ENCODE peak calls at places on chromosomes 7 and 10, in seven cellular contexts. One of them, this sample, is unnamed.

GRCh38 chr10:61896854-61897661 is 4.4 kb upstream of the ARID5B start:
- DNase-seq in astrocyte of the spinal cord: peak; percentile 53
- DNase-seq in COLO829: peak; percentile 73
- DNase-seq in psoas muscle: peak; percentile 53
- DNase-seq in NCI-H2081: peak; percentile 16
- DNase-seq in GM03348: peak; percentile 83
- DNase-seq in CD14-positive monocyte: peak; percentile 63
- DNase-seq in this sample: peak; percentile 67

GRCh38 chr7:1144269-1144771 is 15.7 kb downstream of the ZFAND2A start:
- DNase-seq in COLO829: no peak
- DNase-seq in NCI-H2081: peak; percentile 15
- DNase-seq in astrocyte of the spinal cord: peak; percentile 19
- DNase-seq in CD14-positive monocyte: no peak
- DNase-seq in GM03348: no peak
- DNase-seq in psoas muscle: no peak
- DNase-seq in this sample: no peak

GRCh38 chr7:21365866-21366624 is 61.8 kb upstream of the SP4 start:
- DNase-seq in psoas muscle: no peak
- DNase-seq in astrocyte of the spinal cord: peak; percentile 30
- DNase-seq in COLO829: no peak
- DNase-seq in GM03348: no peak
- DNase-seq in NCI-H2081: peak; percentile 76
- DNase-seq in CD14-positive monocyte: no peak
- DNase-seq in this sample: peak; percentile 14

GRCh38 chr10:80146918-80147317 is 14.4 kb downstream of the PLAC9 start:
- DNase-seq in astrocyte of the spinal cord: no peak
- DNase-seq in psoas muscle: no peak
- DNase-seq in CD14-positive monocyte: no peak
- DNase-seq in COLO829: no peak
- DNase-seq in NCI-H2081: no peak
- DNase-seq in GM03348: no peak
- DNase-seq in this sample: no peak

GRCh38 chr10:84632866-84633265 is 304.5 kb downstream of the CCSER2 start:
- DNase-seq in astrocyte of the spinal cord: peak; percentile 2
- DNase-seq in CD14-positive monocyte: no peak
- DNase-seq in psoas muscle: no peak
- DNase-seq in GM03348: no peak
- DNase-seq in COLO829: no peak
- DNase-seq in NCI-H2081: no peak
- DNase-seq in this sample: no peak

GRCh38 chr7:5636914-5637313 is 144.5 kb downstream of the RNF216 start:
- DNase-seq in COLO829: peak; percentile 99
- DNase-seq in NCI-H2081: no peak
- DNase-seq in CD14-positive monocyte: no peak
- DNase-seq in astrocyte of the spinal cord: peak; percentile 93
- DNase-seq in GM03348: peak; percentile 95
- DNase-seq in psoas muscle: peak; percentile 79
- DNase-seq in this sample: peak; percentile 92

GRCh38 chr10:30869566-30869965 is 162.1 kb downstream of the ZNF438 start:
- DNase-seq in CD14-positive monocyte: no peak
- DNase-seq in astrocyte of the spinal cord: no peak
- DNase-seq in NCI-H2081: no peak
- DNase-seq in psoas muscle: no peak
- DNase-seq in GM03348: no peak
- DNase-seq in COLO829: no peak
- DNase-seq in this sample: no peak

GRCh38 chr10:29493697-29494096 is 141.1 kb downstream of the SVIL start:
- DNase-seq in NCI-H2081: no peak
- DNase-seq in astrocyte of the spinal cord: no peak
- DNase-seq in psoas muscle: no peak
- DNase-seq in COLO829: no peak
- DNase-seq in CD14-positive monocyte: no peak
- DNase-seq in GM03348: no peak
- DNase-seq in this sample: no peak

GRCh38 chr10:93420091-93420490 is 62.0 kb downstream of the MYOF start:
- DNase-seq in COLO829: no peak
- DNase-seq in astrocyte of the spinal cord: no peak
- DNase-seq in GM03348: no peak
- DNase-seq in NCI-H2081: no peak
- DNase-seq in psoas muscle: no peak
- DNase-seq in CD14-positive monocyte: no peak
- DNase-seq in this sample: peak; percentile 38

GRCh38 chr10:4693967-4694366 is 132.0 kb upstream of the AKR1E2 start:
- DNase-seq in COLO829: no peak
- DNase-seq in NCI-H2081: no peak
- DNase-seq in psoas muscle: no peak
- DNase-seq in CD14-positive monocyte: no peak
- DNase-seq in astrocyte of the spinal cord: no peak
- DNase-seq in GM03348: no peak
- DNase-seq in this sample: peak; percentile 80

GRCh38 chr7:41567350-41568114 is 135.4 kb downstream of the INHBA start:
- DNase-seq in astrocyte of the spinal cord: peak; percentile 22
- DNase-seq in CD14-positive monocyte: no peak
- DNase-seq in NCI-H2081: no peak
- DNase-seq in psoas muscle: no peak
- DNase-seq in GM03348: no peak
- DNase-seq in COLO829: no peak
- DNase-seq in this sample: peak; percentile 52

This sample was measured in mesenchymal stem cell.